ENCODE peak calls at places on chromosomes 3 and 15, in eight cellular contexts. H, W, I, V, Y, T, S and M are unnamed samples.

GRCh38 chr3:126998728-126999127 is 15.8 kb downstream of the PLXNA1 start:
- DNase-seq in H (no peak), W (no peak), I (no peak), V (no peak), Y (no peak), T (no peak), S (no peak), M (no peak)

GRCh38 chr3:7658294-7658693 is 797.4 kb downstream of the GRM7 start:
- DNase-seq in H (peak; percentile 3), W (no peak), I (no peak), V (no peak), Y (no peak), T (no peak), S (no peak), M (no peak)

GRCh38 chr3:197750396-197750831 is 731 bp downstream of the FYTTD1 start:
- DNase-seq in H (peak; percentile 60), W (peak; percentile 78), I (peak; percentile 70), V (peak; percentile 70), Y (peak; percentile 51), T (peak; percentile 85), S (peak; percentile 69), M (peak; percentile 57)

GRCh38 chr3:179450901-179451334 is 352 bp downstream of the GNB4 start:
- DNase-seq in H (no peak), W (peak; percentile 48), I (no peak), V (peak; percentile 26), Y (no peak), T (no peak), S (peak; percentile 23), M (peak; percentile 32)

GRCh38 chr15:77532846-77533245 is 99.9 kb downstream of the LINGO1 start:
- DNase-seq in H (no peak), W (no peak), I (no peak), V (no peak), Y (peak; percentile 5), T (no peak), S (no peak), M (no peak)

GRCh38 chr3:196670335-196670734 is 30.8 kb downstream of the NRROS start:
- DNase-seq in H (no peak), W (no peak), I (no peak), V (peak; percentile 22), Y (no peak), T (no peak), S (no peak), M (no peak)

GRCh38 chr3:120506076-120506827 is 55.5 kb upstream of the FSTL1 start:
- DNase-seq in H (no peak), W (no peak), I (no peak), V (no peak), Y (no peak), T (no peak), S (peak; percentile 28), M (no peak)

GRCh38 chr15:101455291-101455916 is 34.1 kb downstream of the PCSK6 start:
- DNase-seq in H (no peak), W (no peak), I (peak; percentile 44), V (no peak), Y (no peak), T (no peak), S (no peak), M (no peak)

GRCh38 chr3:167032267-167032876 is 347.7 kb downstream of the ZBBX start:
- DNase-seq in H (peak; percentile 48), W (peak; percentile 72), I (no peak), V (peak; percentile 13), Y (no peak), T (peak; percentile 14), S (peak; percentile 39), M (peak; percentile 16)

GRCh38 chr3:61594144-61594977 is 33.0 kb downstream of the PTPRG start:
- DNase-seq in H (peak; percentile 62), W (no peak), I (no peak), V (no peak), Y (no peak), T (no peak), S (no peak), M (no peak)

GRCh38 chr3:134299888-134300206 is 49.2 kb upstream of the RYK start:
- DNase-seq in H (no peak), W (no peak), I (no peak), V (no peak), Y (no peak), T (no peak), S (no peak), M (no peak)

GRCh38 chr3:130516645-130517512 is at the start of gene COL6A6:
- DNase-seq in H (no peak), W (peak; percentile 31), I (no peak), V (peak; percentile 21), Y (peak; percentile 41), T (no peak), S (no peak), M (no peak)

GRCh38 chr15:82043726-82044372 is 2.0 kb downstream of the MEX3B start:
- DNase-seq in H (no peak), W (no peak), I (no peak), V (peak; percentile 32), Y (peak; percentile 48), T (no peak), S (no peak), M (no peak)

GRCh38 chr15:77974098-77974414 is 103.5 kb downstream of the TBC1D2B start:
- DNase-seq in H (peak; percentile 9), W (no peak), I (peak; percentile 66), V (no peak), Y (no peak), T (no peak), S (peak; percentile 56), M (no peak)

GRCh38 chr3:30319713-30320112 is 286.7 kb upstream of the TGFBR2 start:
- DNase-seq in H (peak; percentile 80), W (peak; percentile 56), I (no peak), V (peak; percentile 8), Y (peak; percentile 25), T (no peak), S (peak; percentile 57), M (peak; percentile 41)

GRCh38 chr3:179651687-179652466 is 963 bp upstream of the USP13 start:
- DNase-seq in H (no peak), W (no peak), I (no peak), V (no peak), Y (no peak), T (no peak), S (no peak), M (no peak)

GRCh38 chr3:136444581-136444980 is 194.4 kb downstream of the PCCB start:
- DNase-seq in H (no peak), W (no peak), I (no peak), V (no peak), Y (no peak), T (no peak), S (peak; percentile 17), M (no peak)

GRCh38 chr3:168671091-168671490 is 575.4 kb upstream of the GOLIM4 start:
- DNase-seq in H (no peak), W (no peak), I (no peak), V (no peak), Y (no peak), T (no peak), S (no peak), M (no peak)

GRCh38 chr15:78316211-78317077 is 17.0 kb upstream of the SKIC8 start:
- DNase-seq in H (peak; percentile 39), W (no peak), I (no peak), V (no peak), Y (peak; percentile 59), T (no peak), S (no peak), M (no peak)

GRCh38 chr3:30421261-30421660 is 185.1 kb upstream of the TGFBR2 start:
- DNase-seq in H (peak; percentile 59), W (no peak), I (no peak), V (no peak), Y (no peak), T (no peak), S (peak; percentile 84), M (peak; percentile 7)

GRCh38 chr15:69451951-69452701 is 492 bp upstream of the RPLP1 start:
- DNase-seq in H (no peak), W (no peak), I (no peak), V (no peak), Y (no peak), T (no peak), S (peak; percentile 56), M (peak; percentile 42)

GRCh38 chr15:75727851-75728715 is 15.4 kb upstream of the CSPG4 start:
- DNase-seq in H (no peak), W (peak; percentile 52), I (peak; percentile 49), V (peak; percentile 68), Y (peak; percentile 76), T (no peak), S (no peak), M (no peak)

DNA sequence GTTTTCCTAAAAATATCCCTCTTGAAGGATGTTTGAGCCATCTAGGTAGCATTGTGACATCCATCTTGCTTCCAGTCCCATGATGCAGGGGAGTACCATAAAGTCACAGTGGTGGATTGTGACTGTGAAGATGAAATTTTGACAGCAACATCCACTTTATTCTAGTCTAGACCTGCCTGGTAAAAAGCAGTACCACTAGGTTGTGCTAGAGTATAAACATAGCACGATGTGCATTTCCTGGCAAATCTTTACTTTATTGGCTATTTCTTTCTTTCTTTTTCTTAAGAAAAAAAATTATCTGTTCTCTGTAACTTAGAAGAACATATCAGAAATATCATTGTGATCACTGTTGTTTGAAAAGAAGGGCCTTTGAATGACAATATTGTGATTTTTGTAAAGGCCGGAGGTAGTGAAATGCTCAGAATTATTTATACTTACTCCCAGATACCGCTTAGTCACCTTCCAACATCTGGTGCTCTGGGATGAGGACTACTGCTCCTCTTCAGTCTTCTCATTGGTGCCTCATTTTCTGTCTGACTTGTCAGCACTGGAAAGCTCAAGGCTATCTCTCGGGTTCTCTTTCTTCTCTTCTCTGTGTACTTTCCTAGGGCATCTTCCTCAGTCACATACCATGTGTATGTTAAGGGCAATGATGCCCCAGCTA is 35.6 kb downstream of the AGBL1 start:
- DNase-seq in H (peak; percentile 12), W (no peak), I (no peak), V (no peak), Y (no peak), T (no peak), S (no peak), M (peak; percentile 23)
- TF ChIP-seq CTCF in H (peak; percentile 50), W (no peak), I (peak; percentile 40), V (no peak), Y (no peak), T (no peak), S (no peak), M (peak; percentile 46)

DNA sequence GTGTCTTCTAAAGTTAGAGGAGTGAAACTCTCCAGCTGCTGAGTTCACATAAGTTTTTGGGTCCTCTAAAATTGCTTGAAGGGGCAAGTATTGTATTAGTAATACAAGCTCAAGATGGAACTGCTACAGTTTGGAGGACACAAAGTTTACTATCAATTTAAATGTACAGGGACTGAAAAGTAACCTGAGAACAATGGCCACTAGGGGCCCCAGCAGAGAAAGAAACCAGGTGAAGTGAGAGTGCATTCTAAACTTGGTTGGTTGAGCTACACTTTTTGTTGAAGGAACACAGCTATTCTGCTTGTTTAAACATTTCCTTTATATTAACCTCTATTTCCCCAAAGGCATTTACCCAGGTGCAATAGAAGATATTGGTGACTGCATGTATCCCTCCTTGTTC is 755.5 kb downstream of the GBE1 start:
- DNase-seq in H (no peak), W (peak; percentile 2), I (no peak), V (no peak), Y (no peak), T (no peak), S (no peak), M (no peak)
- TF ChIP-seq CTCF in H (no peak), W (no peak), I (no peak), V (peak; percentile 15), Y (no peak), T (no peak), S (no peak), M (no peak)

GRCh38 chr3:186787642-186788481 is 4.5 kb downstream of the EIF4A2 start:
- DNase-seq in H (no peak), W (no peak), I (no peak), V (no peak), Y (no peak), T (no peak), S (no peak), M (no peak)
- TF ChIP-seq CTCF in H (no peak), W (no peak), I (no peak), V (no peak), Y (no peak), T (no peak), S (no peak), M (no peak)

GRCh38 chr3:10286596-10287295 is 6.0 kb downstream of the GHRL start:
- DNase-seq in H (peak; percentile 49), W (no peak), I (no peak), V (no peak), Y (no peak), T (peak; percentile 46), S (peak; percentile 74), M (no peak)
- TF ChIP-seq CTCF in H (no peak), W (peak; percentile 54), I (no peak), V (no peak), Y (no peak), T (no peak), S (peak; percentile 57), M (no peak)